ENCODE peak calls at places on chromosomes 7 and 10, in seven cellular contexts. X is A549; L is colonic mucosa; J is effector CD4-positive, alpha-beta T cell; G is fibroblast of the conjunctiva; I is ACHN; O is endothelial cell. V is an unnamed sample.

GRCh38 chr10:71536332-71536731 is 139.6 kb downstream of the CDH23 start:
- DNase-seq in X (no peak), O (no peak), J (no peak), L (no peak), G (no peak), I (no peak), V (no peak)

GRCh38 chr10:44033008-44033407 is 351.9 kb downstream of the CXCL12 start:
- DNase-seq in I (no peak), X (no peak), L (no peak), O (no peak), G (no peak), J (no peak), V (no peak)

GRCh38 chr7:134351424-134351823 is 34.7 kb upstream of the SLC35B4 start:
- DNase-seq in X (no peak), G (no peak), J (no peak), L (no peak), I (no peak), O (no peak), V (no peak)

GRCh38 chr7:34734786-34735185 is 76.8 kb downstream of the NPSR1 start:
- DNase-seq in X (no peak), I (no peak), G (no peak), J (no peak), O (no peak), L (no peak), V (no peak)

GRCh38 chr10:13885238-13885990 is 298.6 kb downstream of the PRPF18 start:
- DNase-seq in I (no peak), X (no peak), G (no peak), J (no peak), O (no peak), L (no peak), V (no peak)

GRCh38 chr10:124661661-124662180 is 82.5 kb downstream of the FAM53B start:
- DNase-seq in O (no peak), L (no peak), J (no peak), G (no peak), X (no peak), I (no peak), V (no peak)

GRCh38 chr7:68246189-68246633 is 1249.6 kb downstream of the TYW1 start:
- DNase-seq in L (no peak), I (no peak), G (no peak), X (no peak), J (no peak), O (no peak), V (peak; percentile 48)

GRCh38 chr10:98168147-98168546 is 33.7 kb downstream of the R3HCC1L start:
- DNase-seq in I (no peak), J (no peak), O (no peak), G (no peak), X (no peak), L (no peak), V (no peak)

GRCh38 chr10:72334196-72334831 is 20.4 kb downstream of the DNAJB12 start:
- DNase-seq in X (no peak), L (no peak), I (peak; percentile 46), O (no peak), J (no peak), G (peak; percentile 70), V (no peak)

GRCh38 chr7:152137476-152138025 is 112.1 kb downstream of the GALNT11 start:
- DNase-seq in L (no peak), O (no peak), G (no peak), X (no peak), J (no peak), I (no peak), V (no peak)

GRCh38 chr7:92835851-92836488 is 403 bp downstream of the CDK6 start:
- DNase-seq in X (peak; percentile 12), O (peak; percentile 26), I (peak; percentile 58), L (peak; percentile 56), G (no peak), J (peak; percentile 31), V (peak; percentile 10)

GRCh38 chr10:69513617-69514016 is 59.6 kb downstream of the NEUROG3 start:
- DNase-seq in X (no peak), I (no peak), J (no peak), L (no peak), O (no peak), G (no peak), V (no peak)

GRCh38 chr7:112386619-112387018 is 63.6 kb upstream of the IFRD1 start:
- DNase-seq in L (no peak), G (no peak), J (no peak), O (no peak), I (no peak), X (no peak), V (no peak)

GRCh38 chr10:97849101-97849490 is 547 bp upstream of the GOLGA7B start:
- DNase-seq in X (no peak), G (no peak), O (no peak), I (peak; percentile 24), J (no peak), L (peak; percentile 39), V (no peak)

GRCh38 chr7:44706788-44707557 is 41.7 kb upstream of the ZMIZ2 start:
- DNase-seq in L (no peak), X (no peak), I (no peak), G (no peak), O (no peak), J (no peak), V (no peak)

GRCh38 chr10:97180367-97180763 is 5.4 kb downstream of the SLIT1 start:
- DNase-seq in J (no peak), O (no peak), I (no peak), L (no peak), X (no peak), G (no peak), V (no peak)

GRCh38 chr10:68870545-68871104 is 30.5 kb upstream of the DDX50 start:
- DNase-seq in G (no peak), O (no peak), I (no peak), J (no peak), X (no peak), L (no peak), V (no peak)

GRCh38 chr10:118698421-118698820 is 56.3 kb downstream of the CACUL1 start:
- DNase-seq in I (peak; percentile 77), J (peak; percentile 72), X (peak; percentile 39), G (no peak), L (peak; percentile 44), O (no peak), V (no peak)

GRCh38 chr7:117134885-117135552 is 181.7 kb downstream of the ST7 start:
- DNase-seq in G (no peak), J (no peak), I (no peak), O (no peak), L (no peak), X (no peak), V (no peak)

GRCh38 chr7:112930787-112931186 is 140.6 kb upstream of the TMEM168 start:
- DNase-seq in O (no peak), X (no peak), I (no peak), G (peak; percentile 35), L (no peak), J (no peak), V (no peak)

GRCh38 chr7:142231716-142232115 is 26.1 kb downstream of the PRSS58 start:
- DNase-seq in J (no peak), G (no peak), X (peak; percentile 51), O (peak; percentile 45), I (peak; percentile 17), L (no peak), V (no peak)

GRCh38 chr7:148701414-148701813 is 2.7 kb downstream of the CUL1 start:
- DNase-seq in X (peak; percentile 20), J (no peak), I (peak; percentile 28), O (no peak), L (no peak), G (no peak), V (no peak)

GRCh38 chr7:24756545-24756988 is 697 bp downstream of the GSDME start:
- DNase-seq in G (no peak), O (peak; percentile 9), I (no peak), X (no peak), J (no peak), L (no peak), V (no peak)

GRCh38 chr7:118184392-118184899 is 482 bp downstream of the LSM8 start:
- DNase-seq in J (no peak), X (no peak), I (peak; percentile 35), O (no peak), G (no peak), L (no peak), V (no peak)

GRCh38 chr7:132773527-132773956 is 197.3 kb upstream of the PLXNA4 start:
- DNase-seq in O (no peak), X (no peak), L (no peak), J (no peak), I (no peak), G (peak; percentile 63), V (no peak)

GRCh38 chr7:150336746-150337145 is 4.7 kb downstream of the RARRES2 start:
- DNase-seq in J (no peak), O (no peak), L (no peak), I (no peak), G (no peak), X (no peak), V (no peak)

GRCh38 chr10:28082316-28082715 is 83.4 kb upstream of the ODAD2 start:
- DNase-seq in I (no peak), L (no peak), X (no peak), J (no peak), O (no peak), G (no peak), V (no peak)